ENCODE peak calls at places on chromosomes 1 and 21, in five cellular contexts. W is GOT3; P is NCI-H446 treated with DMSO at 0.1 percent for 48 hours; N is stimulated activated naive CD4-positive, alpha-beta T cell treated with Interleukin-2 at 50 U/mL for 16 hours; K is mammary epithelial cell. Y is an unnamed sample.

GRCh38 chr1:54853793-54854370 is 33.1 kb downstream of the DHCR24 start:
- DNase-seq in P (no peak), N (no peak), K (no peak), W (no peak), Y (no peak)

GRCh38 chr1:39981957-39982356 is 27.0 kb downstream of the MFSD2A start:
- DNase-seq in K (peak), N (no peak), P (no peak), W (peak), Y (no peak)

GRCh38 chr1:11227106-11228077 is 35.0 kb downstream of the MTOR start:
- DNase-seq in N (no peak), K (no peak), P (no peak), W (no peak), Y (no peak)

GRCh38 chr1:153944822-153945117 is 1.7 kb downstream of the DENND4B start:
- DNase-seq in W (no peak), K (no peak), P (no peak), N (no peak), Y (no peak)

GRCh38 chr1:18890704-18891103 is 11.7 kb downstream of the ALDH4A1 start:
- DNase-seq in P (no peak), N (no peak), K (no peak), W (no peak), Y (no peak)

GRCh38 chr1:228647523-228648444 is 87.5 kb upstream of the RHOU start:
- DNase-seq in N (peak), W (no peak), P (peak), K (peak), Y (no peak)

GRCh38 chr1:201702936-201703335 is 126.0 kb upstream of the IPO9 start:
- DNase-seq in N (no peak), K (no peak), P (peak), W (no peak), Y (no peak)

GRCh38 chr1:217889401-217889800 is 258.3 kb downstream of the SPATA17 start:
- DNase-seq in K (no peak), W (no peak), N (no peak), P (no peak), Y (no peak)

GRCh38 chr1:2236695-2237677 is 8.9 kb downstream of the SKI start:
- DNase-seq in K (no peak), N (peak), W (no peak), P (no peak), Y (no peak)

GRCh38 chr1:229251185-229251584 is 19.7 kb upstream of the RAB4A start:
- DNase-seq in K (no peak), W (no peak), N (no peak), P (no peak), Y (no peak)

GRCh38 chr1:7975212-7975865 is 13.8 kb downstream of the PARK7 start:
- DNase-seq in K (peak), P (peak), N (peak), W (no peak), Y (no peak)

GRCh38 chr1:203799157-203799556 is 3.7 kb downstream of the ZBED6 start:
- DNase-seq in W (no peak), P (no peak), N (no peak), K (no peak), Y (no peak)

GRCh38 chr1:89758127-89758526 is 62.7 kb upstream of the LRRC8D start:
- DNase-seq in N (no peak), P (no peak), W (no peak), K (no peak), Y (no peak)

GRCh38 chr1:33654267-33654832 is 181.9 kb downstream of the ZSCAN20 start:
- DNase-seq in N (no peak), K (peak), W (no peak), P (no peak), Y (no peak)

GRCh38 chr1:171460018-171460585 is 25.2 kb upstream of the PRRC2C start:
- DNase-seq in K (no peak), W (no peak), P (no peak), N (no peak), Y (no peak)

GRCh38 chr1:84427520-84428188 is 29.4 kb downstream of the DNASE2B start:
- DNase-seq in W (no peak), K (peak), N (no peak), P (no peak), Y (no peak)

GRCh38 chr1:214233856-214234634 is 46.9 kb upstream of the SMYD2 start:
- DNase-seq in K (no peak), W (no peak), P (no peak), N (no peak), Y (no peak)

GRCh38 chr1:93816970-93817738 is 61.9 kb downstream of the DNTTIP2 start:
- DNase-seq in N (no peak), K (no peak), P (no peak), W (no peak), Y (no peak)

GRCh38 chr1:84442256-84442655 is 36.8 kb upstream of the RPF1 start:
- DNase-seq in W (no peak), K (peak), N (no peak), P (peak), Y (no peak)

GRCh38 chr1:46166521-46167462 is 8.1 kb upstream of the TSPAN1 start:
- DNase-seq in P (no peak), W (no peak), K (no peak), N (peak), Y (no peak)

GRCh38 chr21:27157097-27157496 is 190.2 kb upstream of the ADAMTS5 start:
- DNase-seq in N (no peak), K (no peak), W (no peak), P (no peak), Y (no peak)

GRCh38 chr1:228314658-228315483 is 91.8 kb downstream of the TRIM11 start:
- DNase-seq in W (no peak), K (no peak), P (no peak), N (no peak), Y (no peak)

GRCh38 chr1:25161981-25162380 is 70.3 kb downstream of the SYF2 start:
- DNase-seq in N (no peak), W (no peak), K (no peak), P (no peak), Y (no peak)

GRCh38 chr1:229952670-229953520 is 114.1 kb upstream of the GALNT2 start:
- DNase-seq in N (no peak), P (no peak), W (no peak), K (peak), Y (no peak)

GRCh38 chr21:46148106-46148505 is 7.3 kb downstream of the FTCD start:
- DNase-seq in N (no peak), K (no peak), W (no peak), P (no peak), Y (no peak)

GRCh38 chr1:198966519-198966918 is 327.7 kb downstream of the PTPRC start:
- DNase-seq in P (no peak), W (no peak), N (no peak), K (no peak), Y (no peak)

GRCh38 chr1:171219751-171220385 is 28.4 kb upstream of the FMO1 start:
- DNase-seq in W (no peak), N (no peak), P (no peak), K (peak), Y (no peak)

GRCh38 chr21:36788116-36788515 is 89.2 kb downstream of the SIM2 start:
- DNase-seq in W (no peak), K (no peak), N (no peak), P (no peak), Y (no peak)

GRCh38 chr1:165897326-165898303 is 70.2 kb downstream of the UCK2 start:
- DNase-seq in W (no peak), P (no peak), K (no peak), N (no peak), Y (no peak)

GRCh38 chr1:215932558-215932957 is 365.5 kb downstream of the KCTD3 start:
- DNase-seq in K (no peak), N (no peak), P (no peak), W (no peak), Y (no peak)

GRCh38 chr1:29119365-29119929 is 4.3 kb downstream of the TMEM200B start:
- DNase-seq in K (no peak), W (no peak), P (no peak), N (no peak), Y (no peak)

GRCh38 chr21:16211339-16212303 is 481.8 kb downstream of the USP25 start:
- DNase-seq in K (peak), N (no peak), P (no peak), W (no peak), Y (no peak)

GRCh38 chr1:186749820-186750219 is 69.6 kb upstream of the PTGS2 start:
- DNase-seq in P (no peak), W (no peak), K (peak), N (no peak), Y (no peak)

GRCh38 chr1:114439369-114439768 is 71.6 kb downstream of the TRIM33 start:
- DNase-seq in N (no peak), P (no peak), K (no peak), W (no peak), Y (no peak)

GRCh38 chr1:43708006-43708412 is 673 bp downstream of the ST3GAL3 start:
- DNase-seq in N (no peak), P (no peak), W (no peak), K (no peak), Y (no peak)

Y was measured in activated T-helper 2 cell treated with anti-CD3 and anti-CD28 coated beads, Interferon-gamma antibody, Interleukin-2, Interleukin-4, amounts not matched to agents 10 μg/mL and 5 μg/mL and 100 μg/mL, durations not matched to agents 14 hours and 24 hours and 36 hours.